ENCODE peak calls at places on chromosomes 7 and 10, in seven cellular contexts. One of them, this sample, is unnamed.
A peak's percentile ranks its signal among the peaks of the same experiment; 100 is the strongest.

GRCh38 chr7:23027261-23027660 is 13.3 kb upstream of the HYCC1 start:
- DNase-seq in AG04450: no peak
- DNase-seq in brain microvascular endothelial cell: no peak
- DNase-seq in transverse colon: no peak
- DNase-seq in Peyer's patch: no peak
- DNase-seq in esophagus squamous epithelium: no peak
- DNase-seq in neural progenitor cell: no peak
- DNase-seq in this sample: no peak

GRCh38 chr7:44220732-44221131 is 20.0 kb downstream of the YKT6 start:
- DNase-seq in neural progenitor cell: no peak
- DNase-seq in Peyer's patch: no peak
- DNase-seq in transverse colon: no peak
- DNase-seq in esophagus squamous epithelium: no peak
- DNase-seq in brain microvascular endothelial cell: no peak
- DNase-seq in AG04450: no peak
- DNase-seq in this sample: no peak

GRCh38 chr7:117068511-117069155 is 115.3 kb downstream of the ST7 start:
- DNase-seq in Peyer's patch: no peak
- DNase-seq in AG04450: no peak
- DNase-seq in esophagus squamous epithelium: no peak
- DNase-seq in transverse colon: no peak
- DNase-seq in neural progenitor cell: no peak
- DNase-seq in brain microvascular endothelial cell: no peak
- DNase-seq in this sample: no peak

GRCh38 chr7:34758111-34758601 is 100.1 kb downstream of the NPSR1 start:
- DNase-seq in AG04450: no peak
- DNase-seq in brain microvascular endothelial cell: no peak
- DNase-seq in esophagus squamous epithelium: no peak
- DNase-seq in transverse colon: no peak
- DNase-seq in Peyer's patch: no peak
- DNase-seq in neural progenitor cell: no peak
- DNase-seq in this sample: no peak

GRCh38 chr10:51083280-51083986 is 9.1 kb downstream of the PRKG1 start:
- DNase-seq in AG04450: peak; percentile 38
- DNase-seq in brain microvascular endothelial cell: no peak
- DNase-seq in neural progenitor cell: peak; percentile 36
- DNase-seq in esophagus squamous epithelium: no peak
- DNase-seq in transverse colon: no peak
- DNase-seq in Peyer's patch: no peak
- DNase-seq in this sample: no peak

GRCh38 chr7:84921154-84921553 is 265.7 kb downstream of the SEMA3D start:
- DNase-seq in brain microvascular endothelial cell: no peak
- DNase-seq in Peyer's patch: no peak
- DNase-seq in transverse colon: no peak
- DNase-seq in neural progenitor cell: no peak
- DNase-seq in AG04450: no peak
- DNase-seq in esophagus squamous epithelium: no peak
- DNase-seq in this sample: no peak

GRCh38 chr7:148334959-148335577 is 255.5 kb upstream of the C7orf33 start:
- DNase-seq in esophagus squamous epithelium: no peak
- DNase-seq in Peyer's patch: no peak
- DNase-seq in transverse colon: no peak
- DNase-seq in brain microvascular endothelial cell: peak; percentile 70
- DNase-seq in neural progenitor cell: peak; percentile 95
- DNase-seq in AG04450: no peak
- DNase-seq in this sample: no peak

GRCh38 chr10:95503526-95503925 is 57.6 kb downstream of the SORBS1 start:
- DNase-seq in AG04450: no peak
- DNase-seq in esophagus squamous epithelium: no peak
- DNase-seq in brain microvascular endothelial cell: no peak
- DNase-seq in transverse colon: no peak
- DNase-seq in Peyer's patch: no peak
- DNase-seq in neural progenitor cell: no peak
- DNase-seq in this sample: no peak

GRCh38 chr10:123136806-123137642 is 1.3 kb downstream of the HMX3 start:
- DNase-seq in neural progenitor cell: peak; percentile 71
- DNase-seq in AG04450: no peak
- DNase-seq in esophagus squamous epithelium: no peak
- DNase-seq in brain microvascular endothelial cell: no peak
- DNase-seq in transverse colon: no peak
- DNase-seq in Peyer's patch: no peak
- DNase-seq in this sample: no peak

GRCh38 chr10:23391817-23392216 is 47.1 kb upstream of the OTUD1 start:
- DNase-seq in transverse colon: no peak
- DNase-seq in brain microvascular endothelial cell: no peak
- DNase-seq in AG04450: no peak
- DNase-seq in Peyer's patch: no peak
- DNase-seq in neural progenitor cell: no peak
- DNase-seq in esophagus squamous epithelium: no peak
- DNase-seq in this sample: no peak

GRCh38 chr7:100516135-100516812 is 22.7 kb upstream of the AGFG2 start:
- DNase-seq in esophagus squamous epithelium: no peak
- DNase-seq in transverse colon: peak; percentile 31
- DNase-seq in brain microvascular endothelial cell: peak; percentile 82
- DNase-seq in AG04450: peak; percentile 64
- DNase-seq in neural progenitor cell: peak; percentile 12
- DNase-seq in Peyer's patch: peak; percentile 56
- DNase-seq in this sample: peak; percentile 18

GRCh38 chr10:123521076-123521475 is 145.1 kb upstream of the GPR26 start:
- DNase-seq in transverse colon: no peak
- DNase-seq in Peyer's patch: no peak
- DNase-seq in AG04450: no peak
- DNase-seq in neural progenitor cell: no peak
- DNase-seq in brain microvascular endothelial cell: no peak
- DNase-seq in esophagus squamous epithelium: no peak
- DNase-seq in this sample: no peak

GRCh38 chr7:41465571-41465970 is 237.3 kb downstream of the INHBA start:
- DNase-seq in esophagus squamous epithelium: no peak
- DNase-seq in brain microvascular endothelial cell: no peak
- DNase-seq in transverse colon: no peak
- DNase-seq in Peyer's patch: no peak
- DNase-seq in AG04450: no peak
- DNase-seq in neural progenitor cell: no peak
- DNase-seq in this sample: no peak

GRCh38 chr10:5684971-5685763 is 529 bp downstream of the TASOR2 start:
- DNase-seq in transverse colon: peak; percentile 75
- DNase-seq in brain microvascular endothelial cell: peak; percentile 63
- DNase-seq in neural progenitor cell: peak; percentile 83
- DNase-seq in Peyer's patch: peak; percentile 72
- DNase-seq in esophagus squamous epithelium: no peak
- DNase-seq in AG04450: peak; percentile 44
- DNase-seq in this sample: peak; percentile 72

GRCh38 chr10:27637601-27638000 is 108.0 kb downstream of the MKX start:
- DNase-seq in transverse colon: no peak
- DNase-seq in brain microvascular endothelial cell: no peak
- DNase-seq in neural progenitor cell: no peak
- DNase-seq in AG04450: no peak
- DNase-seq in Peyer's patch: no peak
- DNase-seq in esophagus squamous epithelium: no peak
- DNase-seq in this sample: no peak

GRCh38 chr10:124093076-124093773 is at the start of gene CHST15:
- DNase-seq in transverse colon: peak; percentile 46
- DNase-seq in brain microvascular endothelial cell: peak; percentile 69
- DNase-seq in Peyer's patch: peak; percentile 49
- DNase-seq in neural progenitor cell: peak; percentile 87
- DNase-seq in AG04450: no peak
- DNase-seq in esophagus squamous epithelium: no peak
- DNase-seq in this sample: peak; percentile 47

GRCh38 chr10:58998924-58999713 is 177.3 kb upstream of the PHYHIPL start:
- DNase-seq in Peyer's patch: no peak
- DNase-seq in brain microvascular endothelial cell: no peak
- DNase-seq in AG04450: no peak
- DNase-seq in transverse colon: no peak
- DNase-seq in neural progenitor cell: no peak
- DNase-seq in esophagus squamous epithelium: no peak
- DNase-seq in this sample: peak; percentile 36

GRCh38 chr7:159040146-159040545 is 104.5 kb downstream of the VIPR2 start:
- DNase-seq in brain microvascular endothelial cell: no peak
- DNase-seq in Peyer's patch: no peak
- DNase-seq in transverse colon: no peak
- DNase-seq in AG04450: no peak
- DNase-seq in esophagus squamous epithelium: no peak
- DNase-seq in neural progenitor cell: no peak
- DNase-seq in this sample: no peak

GRCh38 chr10:11687357-11687771 is 54.8 kb upstream of the ECHDC3 start:
- DNase-seq in neural progenitor cell: no peak
- DNase-seq in transverse colon: no peak
- DNase-seq in AG04450: no peak
- DNase-seq in Peyer's patch: no peak
- DNase-seq in brain microvascular endothelial cell: no peak
- DNase-seq in esophagus squamous epithelium: no peak
- DNase-seq in this sample: no peak

GRCh38 chr7:18610331-18610948 is 114.9 kb downstream of the HDAC9 start:
- DNase-seq in Peyer's patch: peak; percentile 22
- DNase-seq in esophagus squamous epithelium: no peak
- DNase-seq in transverse colon: no peak
- DNase-seq in brain microvascular endothelial cell: peak; percentile 18
- DNase-seq in neural progenitor cell: peak; percentile 64
- DNase-seq in AG04450: no peak
- DNase-seq in this sample: no peak

GRCh38 chr7:82257118-82257695 is 186.4 kb downstream of the CACNA2D1 start:
- DNase-seq in AG04450: no peak
- DNase-seq in transverse colon: no peak
- DNase-seq in esophagus squamous epithelium: no peak
- DNase-seq in brain microvascular endothelial cell: no peak
- DNase-seq in Peyer's patch: no peak
- DNase-seq in neural progenitor cell: no peak
- DNase-seq in this sample: no peak

GRCh38 chr10:387949-388660 is 252.8 kb downstream of the ZMYND11 start:
- DNase-seq in AG04450: no peak
- DNase-seq in transverse colon: peak; percentile 38
- DNase-seq in neural progenitor cell: no peak
- DNase-seq in brain microvascular endothelial cell: no peak
- DNase-seq in esophagus squamous epithelium: no peak
- DNase-seq in Peyer's patch: no peak
- DNase-seq in this sample: no peak
- H3K27ac ChIP-seq in AG04450: no peak overlapping the region
- H3K27ac ChIP-seq in transverse colon: no peak overlapping the region
- H3K27ac ChIP-seq in neural progenitor cell: no peak overlapping the region
- H3K27ac ChIP-seq in brain microvascular endothelial cell: no peak overlapping the region
- H3K27ac ChIP-seq in esophagus squamous epithelium: no peak overlapping the region
- H3K27ac ChIP-seq in Peyer's patch: no peak overlapping the region
- H3K27ac ChIP-seq in this sample: no peak overlapping the region

DNA sequence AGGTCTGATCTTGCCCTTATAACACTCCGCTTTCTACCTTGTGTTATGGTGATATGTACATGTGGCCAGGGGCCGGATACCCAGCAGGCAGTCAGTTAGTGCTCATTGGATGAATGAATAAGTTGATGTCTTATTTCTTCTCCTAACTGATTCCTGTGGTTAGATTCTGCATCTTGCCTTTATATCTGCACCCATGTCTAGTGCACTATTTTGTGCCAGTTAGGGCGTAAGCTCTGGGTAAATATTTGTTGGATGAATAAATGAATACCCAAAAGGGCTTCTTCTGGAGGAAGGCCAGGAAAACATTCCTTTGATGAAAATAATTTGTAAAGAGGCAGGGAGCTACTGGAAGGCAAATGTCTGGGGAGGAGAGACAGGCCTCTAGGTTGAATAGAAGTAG is 148.2 kb downstream of the CHN2 start:
- DNase-seq in Peyer's patch: no peak
- DNase-seq in brain microvascular endothelial cell: no peak
- DNase-seq in esophagus squamous epithelium: no peak
- DNase-seq in transverse colon: no peak
- DNase-seq in neural progenitor cell: no peak
- DNase-seq in AG04450: no peak
- DNase-seq in this sample: no peak
- H3K27ac ChIP-seq in Peyer's patch: no peak overlapping the region
- H3K27ac ChIP-seq in brain microvascular endothelial cell: no peak overlapping the region
- H3K27ac ChIP-seq in esophagus squamous epithelium: no peak overlapping the region
- H3K27ac ChIP-seq in transverse colon: no peak overlapping the region
- H3K27ac ChIP-seq in neural progenitor cell: no peak overlapping the region
- H3K27ac ChIP-seq in AG04450: no peak overlapping the region
- H3K27ac ChIP-seq in this sample: no peak overlapping the region

DNA sequence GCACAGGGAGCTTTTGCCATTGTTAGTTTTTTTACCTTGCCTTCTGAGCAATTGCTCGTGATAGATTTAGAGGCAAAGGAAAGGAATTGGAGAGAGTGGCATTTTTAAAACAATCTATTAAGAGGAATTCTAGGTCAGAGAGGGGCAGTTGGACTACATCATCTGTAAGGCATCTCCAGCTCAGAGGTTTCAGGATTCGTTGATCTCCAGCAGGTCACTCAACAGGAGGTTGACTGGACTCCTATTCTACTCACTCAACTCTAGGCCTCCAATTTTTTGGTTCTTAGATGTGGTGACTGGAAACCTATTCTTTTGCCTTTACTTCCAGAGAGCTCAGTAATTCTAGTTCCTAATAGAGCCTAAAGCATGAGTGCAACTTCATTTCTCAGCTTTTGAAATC is 42.8 kb downstream of the TBXAS1 start:
- DNase-seq in neural progenitor cell: no peak
- DNase-seq in esophagus squamous epithelium: no peak
- DNase-seq in brain microvascular endothelial cell: no peak
- DNase-seq in transverse colon: no peak
- DNase-seq in Peyer's patch: no peak
- DNase-seq in AG04450: no peak
- DNase-seq in this sample: no peak
- H3K27ac ChIP-seq in neural progenitor cell: no peak overlapping the region
- H3K27ac ChIP-seq in esophagus squamous epithelium: peak overlapping the region; percentile 33
- H3K27ac ChIP-seq in brain microvascular endothelial cell: no peak overlapping the region
- H3K27ac ChIP-seq in transverse colon: peak overlapping the region; percentile 1
- H3K27ac ChIP-seq in Peyer's patch: no peak overlapping the region
- H3K27ac ChIP-seq in AG04450: peak overlapping the region; percentile 87
- H3K27ac ChIP-seq in this sample: no peak overlapping the region

GRCh38 chr10:87661861-87662785 is 2.4 kb downstream of the PAPSS2 start:
- DNase-seq in AG04450: no peak
- DNase-seq in transverse colon: no peak
- DNase-seq in Peyer's patch: no peak
- DNase-seq in neural progenitor cell: no peak
- DNase-seq in esophagus squamous epithelium: no peak
- DNase-seq in brain microvascular endothelial cell: peak; percentile 54
- DNase-seq in this sample: no peak
- H3K27ac ChIP-seq in AG04450: no peak overlapping the region
- H3K27ac ChIP-seq in transverse colon: no peak overlapping the region
- H3K27ac ChIP-seq in Peyer's patch: no peak overlapping the region
- H3K27ac ChIP-seq in neural progenitor cell: no peak overlapping the region
- H3K27ac ChIP-seq in esophagus squamous epithelium: no peak overlapping the region
- H3K27ac ChIP-seq in brain microvascular endothelial cell: peak overlapping the region; percentile 66
- H3K27ac ChIP-seq in this sample: no peak overlapping the region

GRCh38 chr10:88933584-88933983 is 19.0 kb downstream of the ACTA2 start:
- DNase-seq in esophagus squamous epithelium: no peak
- DNase-seq in neural progenitor cell: no peak
- DNase-seq in transverse colon: no peak
- DNase-seq in brain microvascular endothelial cell: no peak
- DNase-seq in Peyer's patch: no peak
- DNase-seq in AG04450: no peak
- DNase-seq in this sample: no peak

GRCh38 chr10:88934900-88935672 is 17.5 kb downstream of the ACTA2 start:
- DNase-seq in AG04450: peak; percentile 60
- DNase-seq in neural progenitor cell: peak; percentile 83
- DNase-seq in Peyer's patch: peak; percentile 62
- DNase-seq in esophagus squamous epithelium: no peak
- DNase-seq in brain microvascular endothelial cell: peak; percentile 59
- DNase-seq in transverse colon: peak; percentile 84
- DNase-seq in this sample: peak; percentile 46

GRCh38 chr10:88928254-88928653 is 24.3 kb downstream of the ACTA2 start:
- DNase-seq in transverse colon: no peak
- DNase-seq in brain microvascular endothelial cell: no peak
- DNase-seq in Peyer's patch: no peak
- DNase-seq in esophagus squamous epithelium: no peak
- DNase-seq in AG04450: no peak
- DNase-seq in neural progenitor cell: no peak
- DNase-seq in this sample: no peak

GRCh38 chr10:88931548-88931947 is 21.0 kb downstream of the ACTA2 start:
- DNase-seq in neural progenitor cell: no peak
- DNase-seq in brain microvascular endothelial cell: no peak
- DNase-seq in AG04450: no peak
- DNase-seq in transverse colon: no peak
- DNase-seq in Peyer's patch: no peak
- DNase-seq in esophagus squamous epithelium: no peak
- DNase-seq in this sample: no peak

GRCh38 chr10:88932539-88933256 is 19.9 kb downstream of the ACTA2 start:
- DNase-seq in neural progenitor cell: peak; percentile 84
- DNase-seq in AG04450: peak; percentile 62
- DNase-seq in transverse colon: peak; percentile 38
- DNase-seq in esophagus squamous epithelium: no peak
- DNase-seq in brain microvascular endothelial cell: peak; percentile 76
- DNase-seq in Peyer's patch: peak; percentile 37
- DNase-seq in this sample: peak; percentile 59
- H3K27ac ChIP-seq in neural progenitor cell: no peak overlapping the region
- H3K27ac ChIP-seq in AG04450: peak overlapping the region; percentile 49
- H3K27ac ChIP-seq in transverse colon: peak overlapping the region; percentile 58
- H3K27ac ChIP-seq in esophagus squamous epithelium: peak overlapping the region; percentile 41
- H3K27ac ChIP-seq in brain microvascular endothelial cell: no peak overlapping the region
- H3K27ac ChIP-seq in Peyer's patch: no peak overlapping the region
- H3K27ac ChIP-seq in this sample: no peak overlapping the region